ENCODE peak calls at places on chromosome 14, in four cellular contexts. F is RPMI7951, U is activated T-helper 1 cell treated with Interleukin-2 at 50 U/mL for 16 hours, R is progenitor cell of endocrine pancreas. Y is an unnamed sample.

GRCh38 chr14:93059260-93059659 is 56.5 kb downstream of the ITPK1 start:
- DNase-seq in F (no peak), U (no peak), R (no peak), Y (no peak)

GRCh38 chr14:36676236-36676635 is 14.6 kb downstream of the PAX9 start:
- DNase-seq in F (no peak), U (no peak), R (no peak), Y (no peak)

GRCh38 chr14:105411017-105411941 is 8.3 kb upstream of the MTA1 start:
- DNase-seq in F (peak), U (no peak), R (no peak), Y (no peak)

GRCh38 chr14:61121293-61121897 is 140.3 kb downstream of the SLC38A6 start:
- DNase-seq in F (no peak), U (no peak), R (no peak), Y (no peak)

GRCh38 chr14:70670992-70671651 is 29.4 kb downstream of the TTC9 start:
- DNase-seq in F (peak), U (no peak), R (no peak), Y (no peak)

GRCh38 chr14:88941414-88941813 is 117.0 kb downstream of the TTC8 start:
- DNase-seq in F (no peak), U (no peak), R (no peak), Y (no peak)

GRCh38 chr14:68312884-68313725 is 479.8 kb downstream of the ZFP36L1 start:
- DNase-seq in F (no peak), U (no peak), R (no peak), Y (no peak)

GRCh38 chr14:90111895-90112534 is 50.2 kb downstream of the KCNK13 start:
- DNase-seq in F (peak), U (no peak), R (no peak), Y (no peak)

GRCh38 chr14:88039197-88039596 is 34.3 kb downstream of the GPR65 start:
- DNase-seq in F (no peak), U (no peak), R (no peak), Y (no peak)

GRCh38 chr14:90632868-90633267 is 183.4 kb downstream of the TTC7B start:
- DNase-seq in F (no peak), U (no peak), R (no peak), Y (no peak)

GRCh38 chr14:35215110-35215872 is 76.9 kb upstream of the PSMA6 start:
- DNase-seq in F (peak), U (no peak), R (no peak), Y (peak)

GRCh38 chr14:85535916-85536834 is 6.2 kb downstream of the FLRT2 start:
- DNase-seq in F (peak), U (no peak), R (no peak), Y (peak)

GRCh38 chr14:95862243-95862642 is 14.4 kb upstream of the TUNAR start:
- DNase-seq in F (peak), U (no peak), R (no peak), Y (no peak)

GRCh38 chr14:51862171-51862838 is 1.9 kb downstream of the GNG2 start:
- DNase-seq in F (peak), U (no peak), R (no peak), Y (peak)

GRCh38 chr14:20848955-20849570 is 42.1 kb upstream of the RNASE3 start:
- DNase-seq in F (no peak), U (no peak), R (no peak), Y (peak)

GRCh38 chr14:85519661-85520305 is 10.2 kb upstream of the FLRT2 start:
- DNase-seq in F (no peak), U (no peak), R (no peak), Y (no peak)

GRCh38 chr14:72849222-72849621 is 44.7 kb downstream of the DPF3 start:
- DNase-seq in F (no peak), U (no peak), R (no peak), Y (no peak)

GRCh38 chr14:54789166-54789565 is 113.5 kb downstream of the GCH1 start:
- DNase-seq in F (no peak), U (no peak), R (no peak), Y (no peak)

GRCh38 chr14:54182419-54183040 is 214.3 kb upstream of the CDKN3 start:
- DNase-seq in F (peak), U (no peak), R (no peak), Y (peak)

GRCh38 chr14:70770490-70770889 is 38.8 kb downstream of the MAP3K9 start:
- DNase-seq in F (no peak), U (no peak), R (no peak), Y (no peak)

GRCh38 chr14:71237556-71237955 is 330.3 kb downstream of the PCNX1 start:
- DNase-seq in F (no peak), U (no peak), R (no peak), Y (no peak)

GRCh38 chr14:24695265-24696241 is 61.6 kb upstream of the GZMB start:
- DNase-seq in F (no peak), U (no peak), R (no peak), Y (no peak)

GRCh38 chr14:90491868-90492560 is 95.2 kb downstream of the CALM1 start:
- DNase-seq in F (peak), U (no peak), R (no peak), Y (no peak)

GRCh38 chr14:52080817-52081755 is 12.2 kb upstream of the NID2 start:
- DNase-seq in F (peak), U (no peak), R (no peak), Y (no peak)

GRCh38 chr14:35704793-35705493 is 104.2 kb downstream of the RALGAPA1 start:
- DNase-seq in F (no peak), U (no peak), R (no peak), Y (no peak)

GRCh38 chr14:64645220-64645891 is 58.9 kb upstream of the PLEKHG3 start:
- DNase-seq in F (peak), U (no peak), R (no peak), Y (no peak)

GRCh38 chr14:75307700-75308379 is 29.2 kb downstream of the FOS start:
- DNase-seq in F (peak), U (peak), R (peak), Y (peak)

GRCh38 chr14:96268426-96269358 is 12.7 kb downstream of the BDKRB1 start:
- DNase-seq in F (peak), U (no peak), R (no peak), Y (no peak)

GRCh38 chr14:99260652-99261551 is 11.1 kb downstream of the BCL11B start:
- DNase-seq in F (no peak), U (no peak), R (no peak), Y (no peak)

GRCh38 chr14:75941030-75941429 is 40.8 kb downstream of the TGFB3 start:
- DNase-seq in F (no peak), U (no peak), R (no peak), Y (no peak)

GRCh38 chr14:80264698-80265097 is 53.4 kb upstream of the DIO2 start:
- DNase-seq in F (no peak), U (no peak), R (no peak), Y (no peak)

GRCh38 chr14:56153271-56153670 is 35.1 kb downstream of the PELI2 start:
- DNase-seq in F (no peak), U (no peak), R (no peak), Y (no peak)

GRCh38 chr14:93984070-93984469 is 7.7 kb upstream of the ASB2 start:
- DNase-seq in F (peak), U (no peak), R (no peak), Y (no peak)

GRCh38 chr14:95291859-95292542 is 27.7 kb downstream of the CLMN start:
- DNase-seq in F (peak), U (no peak), R (no peak), Y (peak)